ENCODE peak calls at places on chromosomes 11 and 22, in four cellular contexts. N is osteoblast, I is mammary epithelial cell, W is A673. V is an unnamed sample. For H3K4me1, H3K36me3 and H3K9me3, the result is how much of the 10 kb centered on the place peaks cover.

GRCh38 chr11:1307998-1308744 is 1.3 kb downstream of the TOLLIP start:
- DNase-seq in I (peak), N (peak), W (no peak), V (no peak)

GRCh38 chr11:100687032-100687629 is at the start of gene ARHGAP42:
- DNase-seq in W (peak), I (peak), N (peak), V (peak)

GRCh38 chr11:86519064-86519911 is 144.6 kb downstream of the CCDC81 start:
- DNase-seq in N (peak), W (peak), I (no peak), V (no peak)

GRCh38 chr11:46918087-46918751 is at the start of gene LRP4:
- DNase-seq in N (no peak), I (no peak), W (peak), V (peak)

GRCh38 chr11:31106963-31107576 is 262.5 kb downstream of the DCDC1 start:
- DNase-seq in N (peak), W (peak), I (peak), V (peak)

GRCh38 chr11:109641549-109641948 is 219.6 kb downstream of the C11orf87 start:
- DNase-seq in W (peak), I (peak), N (no peak), V (peak)

GRCh38 chr11:128709402-128709801 is 15.5 kb downstream of the FLI1 start:
- DNase-seq in W (peak), N (peak), I (peak), V (no peak)

GRCh38 chr11:62688481-62688880 is 849 bp downstream of the LRRN4CL start:
- DNase-seq in I (no peak), W (no peak), N (no peak), V (no peak)

GRCh38 chr22:19957445-19957844 is 15.8 kb upstream of the TXNRD2 start:
- DNase-seq in I (no peak), N (no peak), W (no peak), V (no peak)

GRCh38 chr11:64068705-64069400 is 33.1 kb downstream of the FLRT1 start:
- DNase-seq in I (no peak), W (no peak), N (no peak), V (no peak)

GRCh38 chr22:37082251-37082650 is 27.3 kb downstream of the TMPRSS6 start:
- DNase-seq in W (no peak), N (no peak), I (no peak), V (no peak)

GRCh38 chr11:95322546-95322945 is 91.5 kb upstream of the SESN3 start:
- DNase-seq in I (peak), W (no peak), N (peak), V (no peak)

DNA sequence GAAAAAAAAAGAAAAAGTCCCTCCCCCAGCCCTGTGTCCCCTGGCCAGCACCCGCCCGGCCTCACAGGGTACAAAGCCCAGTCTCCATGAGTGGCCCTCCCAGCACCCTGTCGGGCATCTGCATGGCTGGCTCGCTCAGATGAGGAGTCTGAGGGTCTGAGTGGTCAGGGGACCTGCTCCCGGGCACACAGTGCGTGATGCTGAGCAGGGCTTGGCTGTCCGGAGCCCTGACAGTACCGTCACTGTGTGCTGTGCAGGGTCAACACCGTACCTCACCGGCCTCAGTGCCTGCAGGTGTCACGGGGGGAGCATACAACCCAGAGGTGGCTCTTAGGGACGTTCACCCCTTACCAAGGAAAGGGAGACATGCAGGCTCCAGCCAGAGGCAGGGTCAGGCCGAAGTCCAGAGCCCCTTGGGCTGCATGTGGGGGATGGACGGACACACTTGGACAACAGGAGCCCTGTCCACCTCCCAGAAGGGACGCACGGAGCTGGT is 3.6 kb upstream of the PLXNB2 start:
- DNase-seq in N (peak), W (no peak), I (no peak), V (no peak)
- H3K4me1 ChIP-seq in N (under half), W (under half), I (under half), V (under half)

GRCh38 chr11:9739108-9739507 is 75.2 kb downstream of the SWAP70 start:
- DNase-seq in N (no peak), I (no peak), W (no peak), V (no peak)
- H3K36me3 ChIP-seq in N (under half), I (under half), W (under half), V (under half)

GRCh38 chr22:47547881-47548630 is 785.6 kb downstream of the TBC1D22A start:
- DNase-seq in W (no peak), N (no peak), I (no peak), V (no peak)

GRCh38 chr22:47549741-47550340 is 787.4 kb downstream of the TBC1D22A start:
- DNase-seq in I (no peak), W (no peak), N (no peak), V (no peak)

GRCh38 chr22:47544696-47545095 is 782.2 kb downstream of the TBC1D22A start:
- DNase-seq in I (no peak), W (no peak), N (no peak), V (no peak)

GRCh38 chr22:47548953-47549740 is 786.7 kb downstream of the TBC1D22A start:
- DNase-seq in I (no peak), W (no peak), N (peak), V (no peak)

GRCh38 chr22:47547239-47547661 is 784.8 kb downstream of the TBC1D22A start:
- DNase-seq in I (no peak), N (no peak), W (no peak), V (no peak)
- H3K9me3 ChIP-seq in I (half or more), N (under half), W (under half), V (under half)

DNA sequence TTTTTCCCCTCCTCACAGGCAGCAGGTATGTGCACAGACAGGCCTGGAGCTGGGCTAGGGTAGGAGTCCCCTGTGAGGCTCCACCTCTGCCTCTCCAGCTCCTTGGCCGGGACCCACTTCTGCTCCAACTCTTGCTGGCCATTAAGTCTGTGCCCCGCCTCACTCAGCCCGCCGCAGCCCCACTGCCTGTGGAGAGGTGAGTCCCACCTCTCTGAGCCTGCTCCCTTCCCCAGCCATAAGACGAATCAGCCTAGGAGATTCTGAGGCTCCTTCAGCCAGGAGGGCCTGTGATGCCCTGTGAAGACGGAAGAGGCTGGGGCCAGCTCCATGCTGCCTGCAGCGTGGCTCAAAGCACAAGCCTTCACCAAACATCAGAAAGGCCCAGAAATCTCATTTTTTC is 23.0 kb downstream of the TSKU start:
- DNase-seq in I (no peak), N (no peak), W (no peak), V (no peak)
- H3K4me1 ChIP-seq in I (under half), N (under half), W (under half), V (under half)

GRCh38 chr11:57551941-57552340 is 14.5 kb downstream of the SMTNL1 start:
- DNase-seq in N (no peak), W (no peak), I (no peak), V (peak)
- H3K36me3 ChIP-seq in N (under half), W (under half), I (under half), V (under half)

GRCh38 chr11:11472096-11472495 is 119.0 kb upstream of the CSNK2A3 start:
- DNase-seq in W (no peak), I (no peak), N (no peak), V (no peak)
- H3K9me3 ChIP-seq in W (under half), I (under half), N (under half), V (under half)

GRCh38 chr11:48037709-48038468 is 57.5 kb downstream of the PTPRJ start:
- DNase-seq in W (no peak), I (no peak), N (no peak), V (no peak)
- H3K4me1 ChIP-seq in W (under half), I (under half), N (under half), V (under half)

DNA sequence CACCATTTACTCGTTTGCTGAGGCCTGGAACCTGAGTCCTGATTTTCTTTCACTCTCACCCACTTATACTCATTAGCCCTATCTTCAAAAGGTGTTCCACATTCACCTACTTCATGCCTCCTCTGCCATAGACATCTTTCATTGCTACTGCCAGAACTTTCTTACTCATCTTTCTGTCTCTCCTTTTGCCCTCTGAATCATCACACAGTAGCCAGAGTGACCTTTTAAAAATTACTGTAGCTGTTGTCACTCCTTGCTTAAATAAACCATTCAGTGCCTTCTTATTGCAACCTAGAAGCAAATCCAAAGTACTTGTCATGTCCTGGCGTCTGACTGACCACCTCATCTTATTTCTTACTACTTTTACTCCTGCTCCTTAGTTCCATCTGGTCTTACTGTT is 38.2 kb downstream of the ATXN10 start:
- DNase-seq in N (no peak), I (peak), W (no peak), V (no peak)
- H3K36me3 ChIP-seq in N (under half), I (under half), W (under half), V (under half)

GRCh38 chr11:83349371-83349770 is 63.2 kb upstream of the CCDC90B start:
- DNase-seq in N (no peak), I (no peak), W (no peak), V (no peak)
- H3K9me3 ChIP-seq in N (under half), I (under half), W (under half), V (under half)

V was measured in Caco-2.